ENCODE peak calls at places on chromosomes 5 and 9, in ten cellular contexts. K is cardiac muscle cell; S is left lung; E is ovary; Y is prostate gland; J is CD8-positive, alpha-beta T cell; X is foreskin fibroblast; W is K562; G is adrenal gland; Z is PC-3. O is an unnamed sample.

GRCh38 chr5:43674536-43674935 is 71.6 kb downstream of the NNT start:
- DNase-seq in K (no peak), E (no peak), J (no peak), W (no peak), Z (no peak), Y (no peak), G (no peak), X (peak; percentile 26), S (no peak), O (no peak)

GRCh38 chr5:147512640-147513334 is 2.9 kb upstream of the DPYSL3 start:
- DNase-seq in Y (peak; percentile 68), E (no peak), W (no peak), Z (peak; percentile 14), S (no peak), J (no peak), K (no peak), G (no peak), X (peak; percentile 46), O (no peak)

GRCh38 chr9:129834489-129835127 is 467 bp downstream of the C9orf78 start:
- DNase-seq in G (no peak), Y (no peak), Z (peak; percentile 6), K (no peak), W (peak; percentile 53), S (no peak), X (peak; percentile 15), E (no peak), J (no peak), O (peak; percentile 7)

GRCh38 chr5:91095786-91096380 is 287.2 kb downstream of the ARRDC3 start:
- DNase-seq in Y (no peak), K (no peak), X (no peak), W (no peak), J (no peak), E (no peak), S (no peak), Z (no peak), G (no peak), O (no peak)

GRCh38 chr9:98958271-98958989 is 14.7 kb downstream of the COL15A1 start:
- DNase-seq in X (peak; percentile 89), Z (no peak), W (no peak), K (peak; percentile 84), J (no peak), Y (no peak), S (no peak), E (no peak), G (peak; percentile 41), O (peak; percentile 51)

GRCh38 chr9:115880221-115880620 is 273.4 kb upstream of the PAPPA start:
- DNase-seq in G (no peak), X (peak; percentile 44), J (no peak), Z (no peak), E (no peak), Y (no peak), K (no peak), W (no peak), S (no peak), O (no peak)

GRCh38 chr9:134899818-134900325 is 17.8 kb downstream of the FCN1 start:
- DNase-seq in S (no peak), Y (no peak), K (no peak), G (no peak), J (no peak), Z (no peak), X (no peak), E (no peak), W (no peak), O (no peak)

GRCh38 chr9:77457916-77458592 is 190.1 kb downstream of the GNA14 start:
- DNase-seq in J (peak; percentile 26), E (peak; percentile 64), W (peak; percentile 68), S (peak; percentile 65), G (peak; percentile 70), Y (peak; percentile 44), X (peak; percentile 87), K (peak; percentile 75), Z (peak; percentile 71), O (peak; percentile 72)

GRCh38 chr5:132808448-132808847 is 4.7 kb upstream of the SOWAHA start:
- DNase-seq in K (no peak), Y (no peak), Z (no peak), S (no peak), X (no peak), G (no peak), J (no peak), W (no peak), E (no peak), O (no peak)

GRCh38 chr5:132812949-132813598 is at the start of gene SOWAHA:
- DNase-seq in Y (no peak), Z (no peak), J (no peak), E (no peak), K (no peak), G (no peak), X (peak; percentile 22), S (no peak), W (no peak), O (no peak)

GRCh38 chr5:132808866-132809265 is 4.2 kb upstream of the SOWAHA start:
- DNase-seq in E (no peak), J (no peak), K (no peak), Z (no peak), W (no peak), G (no peak), Y (no peak), X (no peak), S (no peak), O (no peak)

GRCh38 chr5:132812123-132812948 is 766 bp upstream of the SOWAHA start:
- DNase-seq in S (no peak), E (no peak), Y (no peak), G (no peak), W (no peak), Z (no peak), K (no peak), X (no peak), J (no peak), O (no peak)

DNA sequence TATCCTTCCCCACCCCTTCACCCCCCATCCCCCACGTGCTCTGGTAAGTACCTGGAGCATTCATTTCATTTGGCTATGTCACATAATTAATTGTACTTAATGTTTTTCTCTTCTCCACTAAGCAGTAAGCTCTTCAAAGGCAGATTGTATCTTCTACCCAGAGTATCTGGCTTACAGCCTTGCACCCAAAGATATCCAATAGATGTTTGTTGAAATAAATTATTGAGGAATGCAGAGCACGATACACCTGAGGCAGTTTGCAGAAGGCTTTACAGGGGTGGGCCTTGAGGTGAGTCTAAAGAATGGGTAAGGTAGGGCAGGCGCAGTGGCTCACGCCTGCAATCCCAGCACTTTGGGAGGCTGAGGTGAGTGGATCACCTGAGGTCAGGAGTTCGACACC is 2.5 kb upstream of the SOWAHA start:
- DNase-seq in Y (no peak), X (no peak), K (no peak), W (no peak), Z (no peak), E (no peak), G (no peak), S (no peak), J (no peak), O (no peak)
- TF ChIP-seq CTCF in Y (no peak), X (no peak), K (no peak), W (no peak), Z (no peak), E (no peak), G (no peak), S (no peak), J (no peak), O (no peak)

GRCh38 chr5:101937041-101937440 is 359.0 kb downstream of the SLCO4C1 start:
- DNase-seq in E (no peak), K (no peak), S (no peak), Z (no peak), Y (no peak), J (no peak), W (no peak), G (no peak), X (no peak), O (no peak)
- H3K4me3 ChIP-seq in E (no peak overlapping the region), K (no peak overlapping the region), S (no peak overlapping the region), Z (no peak overlapping the region), Y (no peak overlapping the region), J (no peak overlapping the region), W (no peak overlapping the region), G (no peak overlapping the region), X (no peak overlapping the region), O (no peak overlapping the region)

GRCh38 chr9:137240321-137240840 is 706 bp upstream of the TUBB4B start:
- DNase-seq in G (peak; percentile 72), J (peak; percentile 38), W (peak; percentile 87), K (peak; percentile 84), Y (peak; percentile 54), S (peak; percentile 84), X (peak; percentile 92), Z (peak; percentile 57), E (peak; percentile 74), O (peak; percentile 83)

GRCh38 chr9:137243626-137244485 is 2.8 kb downstream of the TUBB4B start:
- DNase-seq in Z (no peak), J (no peak), X (peak; percentile 44), G (no peak), S (no peak), Y (no peak), E (no peak), W (peak; percentile 41), K (no peak), O (no peak)

GRCh38 chr9:137242329-137243204 is 1.5 kb downstream of the TUBB4B start:
- DNase-seq in E (no peak), J (no peak), Z (no peak), K (no peak), X (no peak), W (no peak), G (no peak), S (no peak), Y (no peak), O (no peak)

GRCh38 chr9:137241490-137242328 is 622 bp downstream of the TUBB4B start:
- DNase-seq in S (peak; percentile 61), K (peak; percentile 47), Y (no peak), J (peak; percentile 28), Z (peak; percentile 58), X (peak; percentile 83), G (peak; percentile 72), E (peak; percentile 62), W (peak; percentile 77), O (peak; percentile 33)

GRCh38 chr9:137240841-137241489 is at the start of gene TUBB4B:
- DNase-seq in Y (peak; percentile 100), S (peak; percentile 99), X (peak; percentile 100), J (peak; percentile 93), E (peak; percentile 100), K (peak; percentile 100), G (peak; percentile 100), W (peak; percentile 100), Z (peak; percentile 97), O (peak; percentile 100)
- TF ChIP-seq CTCF in Y (peak; percentile 25), S (no peak), X (no peak), J (no peak), E (peak; percentile 6), K (no peak), G (no peak), W (no peak), Z (no peak), O (no peak)

GRCh38 chr9:6229186-6229585 is 13.6 kb downstream of the IL33 start:
- DNase-seq in X (no peak), E (no peak), S (no peak), J (no peak), W (no peak), K (no peak), G (no peak), Y (no peak), Z (no peak), O (no peak)

GRCh38 chr9:6232546-6232945 is 16.9 kb downstream of the IL33 start:
- DNase-seq in Y (no peak), E (no peak), K (no peak), S (no peak), Z (no peak), W (no peak), J (no peak), G (no peak), X (no peak), O (no peak)

GRCh38 chr9:6230037-6230778 is 14.6 kb downstream of the IL33 start:
- DNase-seq in J (no peak), W (no peak), G (no peak), Z (peak; percentile 63), X (peak; percentile 35), E (no peak), K (peak; percentile 69), S (no peak), Y (no peak), O (no peak)

GRCh38 chr9:6226696-6227095 is 11.1 kb downstream of the IL33 start:
- DNase-seq in W (no peak), J (no peak), X (peak; percentile 2), K (peak; percentile 85), G (no peak), Z (peak; percentile 18), S (no peak), E (no peak), Y (peak; percentile 5), O (peak; percentile 65)

GRCh38 chr9:6229604-6230003 is 14.0 kb downstream of the IL33 start:
- DNase-seq in E (no peak), Y (no peak), S (no peak), Z (peak; percentile 41), X (peak; percentile 3), J (no peak), W (no peak), K (peak; percentile 70), G (no peak), O (no peak)
- H3K4me3 ChIP-seq in E (no peak overlapping the region), Y (no peak overlapping the region), S (no peak overlapping the region), Z (no peak overlapping the region), X (no peak overlapping the region), J (no peak overlapping the region), W (no peak overlapping the region), K (no peak overlapping the region), G (no peak overlapping the region), O (no peak overlapping the region)